ENCODE peak calls at places on chromosome 14, in four cellular contexts. One of them, this sample, is unnamed.

GRCh38 chr14:93970967-93971634 is 5.3 kb downstream of the ASB2 start:
- DNase-seq in HepG2: no peak
- DNase-seq in K562: no peak
- DNase-seq in GM12878: no peak
- DNase-seq in this sample: no peak

GRCh38 chr14:25909361-25909760 is 688.5 kb downstream of the NOVA1 start:
- DNase-seq in HepG2: peak; percentile 9
- DNase-seq in K562: no peak
- DNase-seq in GM12878: no peak
- DNase-seq in this sample: no peak

GRCh38 chr14:23053426-23053825 is 3.9 kb downstream of the CDH24 start:
- DNase-seq in HepG2: no peak
- DNase-seq in K562: no peak
- DNase-seq in GM12878: no peak
- DNase-seq in this sample: no peak

GRCh38 chr14:51139221-51139681 is 44.3 kb upstream of the TRIM9 start:
- DNase-seq in HepG2: no peak
- DNase-seq in K562: no peak
- DNase-seq in GM12878: no peak
- DNase-seq in this sample: no peak

GRCh38 chr14:74737753-74738325 is 24.9 kb downstream of the FCF1 start:
- DNase-seq in HepG2: no peak
- DNase-seq in K562: no peak
- DNase-seq in GM12878: no peak
- DNase-seq in this sample: no peak

GRCh38 chr14:105944632-105945610 is 418.5 kb downstream of the TMEM121 start:
- DNase-seq in HepG2: peak; percentile 67
- DNase-seq in K562: peak; percentile 70
- DNase-seq in GM12878: no peak
- DNase-seq in this sample: peak; percentile 73

GRCh38 chr14:102351023-102351422 is 11.7 kb downstream of the CINP start:
- DNase-seq in HepG2: no peak
- DNase-seq in K562: no peak
- DNase-seq in GM12878: no peak
- DNase-seq in this sample: no peak

GRCh38 chr14:102731871-102732800 is 45.1 kb upstream of the TRAF3 start:
- DNase-seq in HepG2: no peak
- DNase-seq in K562: no peak
- DNase-seq in GM12878: no peak
- DNase-seq in this sample: no peak

GRCh38 chr14:86035882-86036281 is 505.9 kb downstream of the FLRT2 start:
- DNase-seq in HepG2: peak; percentile 13
- DNase-seq in K562: peak; percentile 4
- DNase-seq in GM12878: no peak
- DNase-seq in this sample: peak; percentile 31

GRCh38 chr14:95518045-95518751 is 1.7 kb upstream of the SYNE3 start:
- DNase-seq in HepG2: no peak
- DNase-seq in K562: no peak
- DNase-seq in GM12878: no peak
- DNase-seq in this sample: no peak

GRCh38 chr14:97704316-97704715 is 907.1 kb downstream of the VRK1 start:
- DNase-seq in HepG2: no peak
- DNase-seq in K562: no peak
- DNase-seq in GM12878: no peak
- DNase-seq in this sample: no peak

GRCh38 chr14:105437723-105438500 is 18.3 kb downstream of the MTA1 start:
- DNase-seq in HepG2: no peak
- DNase-seq in K562: no peak
- DNase-seq in GM12878: no peak
- DNase-seq in this sample: no peak

GRCh38 chr14:72104011-72104613 is 171.9 kb downstream of the RGS6 start:
- DNase-seq in HepG2: no peak
- DNase-seq in K562: peak; percentile 31
- DNase-seq in GM12878: no peak
- DNase-seq in this sample: peak; percentile 61

DNA sequence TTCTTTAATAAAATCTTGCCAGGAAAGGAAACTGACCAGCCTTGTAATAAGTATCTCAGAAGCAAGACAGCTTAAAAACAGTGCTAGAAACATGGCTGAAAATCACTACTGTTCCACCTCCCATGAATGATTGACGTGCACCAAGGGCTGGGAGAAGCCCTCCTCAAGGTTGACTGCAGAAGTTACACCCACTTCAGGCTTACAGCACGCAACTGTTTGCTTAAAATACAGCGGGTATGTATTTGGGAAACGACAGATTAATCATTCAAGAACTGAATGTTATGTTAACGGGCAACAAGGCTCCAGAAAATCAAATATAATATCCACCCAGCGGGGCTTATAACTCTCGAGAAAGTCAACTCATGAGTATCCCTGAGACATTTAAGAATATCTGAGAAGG is 22.1 kb downstream of the PRKD1 start:
- DNase-seq in HepG2: no peak
- DNase-seq in K562: no peak
- DNase-seq in GM12878: no peak
- DNase-seq in this sample: no peak
- TF ChIP-seq TARDBP in HepG2: no peak
- TF ChIP-seq TARDBP in K562: no peak
- TF ChIP-seq TARDBP in GM12878: no peak
- TF ChIP-seq TARDBP in this sample: no peak

GRCh38 chr14:96565811-96566210 is 63.6 kb downstream of the PAPOLA start:
- DNase-seq in HepG2: no peak
- DNase-seq in K562: no peak
- DNase-seq in GM12878: no peak
- DNase-seq in this sample: no peak
- TF ChIP-seq TARDBP in HepG2: no peak
- TF ChIP-seq TARDBP in K562: no peak
- TF ChIP-seq TARDBP in GM12878: no peak
- TF ChIP-seq TARDBP in this sample: no peak

DNA sequence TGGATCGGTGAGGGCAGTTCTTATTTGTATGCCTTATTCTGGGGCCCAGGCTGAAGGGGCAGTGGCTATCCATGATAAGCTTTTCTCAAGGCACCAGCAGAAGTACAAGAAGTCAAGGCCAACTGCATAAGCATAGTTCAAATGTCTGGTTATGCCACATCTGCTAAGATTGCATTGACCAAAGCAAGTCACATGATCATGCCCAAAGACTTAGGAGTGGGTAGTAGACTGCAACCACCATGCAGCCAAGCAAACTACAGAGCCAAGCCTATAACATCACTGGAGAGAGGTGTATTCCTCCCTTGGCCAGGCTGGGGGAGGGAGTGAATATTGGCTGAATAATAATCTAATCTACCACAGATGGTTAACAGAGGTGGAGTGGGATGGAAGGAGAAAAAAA is 4.6 kb downstream of the PSEN1 start:
- DNase-seq in HepG2: no peak
- DNase-seq in K562: no peak
- DNase-seq in GM12878: no peak
- DNase-seq in this sample: no peak
- TF ChIP-seq TARDBP in HepG2: no peak
- TF ChIP-seq TARDBP in K562: no peak
- TF ChIP-seq TARDBP in GM12878: no peak
- TF ChIP-seq TARDBP in this sample: no peak

GRCh38 chr14:92676448-92677086 is 71.9 kb downstream of the LGMN start:
- DNase-seq in HepG2: no peak
- DNase-seq in K562: no peak
- DNase-seq in GM12878: no peak
- DNase-seq in this sample: no peak

GRCh38 chr14:92677955-92678354 is 70.5 kb downstream of the LGMN start:
- DNase-seq in HepG2: no peak
- DNase-seq in K562: no peak
- DNase-seq in GM12878: no peak
- DNase-seq in this sample: no peak

GRCh38 chr14:92676031-92676430 is 72.4 kb downstream of the LGMN start:
- DNase-seq in HepG2: no peak
- DNase-seq in K562: no peak
- DNase-seq in GM12878: no peak
- DNase-seq in this sample: no peak

GRCh38 chr14:92678766-92679165 is 69.7 kb downstream of the LGMN start:
- DNase-seq in HepG2: no peak
- DNase-seq in K562: no peak
- DNase-seq in GM12878: no peak
- DNase-seq in this sample: no peak

GRCh38 chr14:92677087-92677668 is 71.2 kb downstream of the LGMN start:
- DNase-seq in HepG2: no peak
- DNase-seq in K562: no peak
- DNase-seq in GM12878: peak; percentile 99
- DNase-seq in this sample: no peak
- TF ChIP-seq TARDBP in HepG2: no peak
- TF ChIP-seq TARDBP in K562: no peak
- TF ChIP-seq TARDBP in GM12878: peak; percentile 60
- TF ChIP-seq TARDBP in this sample: no peak